ENCODE peak calls at places on chromosomes 5 and 9, in seven cellular contexts. A is H9, D is neuronal stem cell, K is IMR-90, P is H1, E is trophoblast cell, X is mesenchymal stem cell. Q is an unnamed sample.
A peak's percentile ranks its signal among the peaks of the same experiment; 100 is the strongest.

GRCh38 chr5:6899215-6899614 is 186.0 kb downstream of the TENT4A start:
- DNase-seq in A (no peak), D (no peak), K (no peak), P (no peak), E (no peak), X (no peak), Q (no peak)

GRCh38 chr5:3862906-3863305 is 267.3 kb downstream of the IRX1 start:
- DNase-seq in A (no peak), D (no peak), K (no peak), P (no peak), E (no peak), X (no peak), Q (no peak)

GRCh38 chr5:120405291-120405864 is 58.7 kb upstream of the PRR16 start:
- DNase-seq in A (no peak), D (no peak), K (peak; percentile 86), P (no peak), E (peak; percentile 3), X (peak; percentile 88), Q (no peak)

GRCh38 chr5:80722916-80723315 is 68.1 kb upstream of the DHFR start:
- DNase-seq in A (no peak), D (no peak), K (no peak), P (no peak), E (no peak), X (no peak), Q (no peak)

GRCh38 chr5:93078082-93079038 is 502.7 kb downstream of the NR2F1-AS1 start:
- DNase-seq in A (no peak), D (no peak), K (peak; percentile 93), P (no peak), E (peak; percentile 91), X (peak; percentile 90), Q (peak; percentile 11)

GRCh38 chr9:127928232-127929043 is 2.1 kb downstream of the PIP5KL1 start:
- DNase-seq in A (peak; percentile 55), D (no peak), K (no peak), P (no peak), E (no peak), X (no peak), Q (no peak)

GRCh38 chr5:94849324-94849723 is 230.9 kb downstream of the SLF1 start:
- DNase-seq in A (no peak), D (no peak), K (no peak), P (no peak), E (no peak), X (no peak), Q (peak; percentile 61)

GRCh38 chr5:142669479-142669878 is 16.4 kb downstream of the FGF1 start:
- DNase-seq in A (no peak), D (no peak), K (no peak), P (no peak), E (no peak), X (no peak), Q (no peak)

GRCh38 chr9:94156549-94157407 is 72.5 kb downstream of the PTPDC1 start:
- DNase-seq in A (no peak), D (no peak), K (peak; percentile 50), P (no peak), E (no peak), X (no peak), Q (no peak)

GRCh38 chr9:128244443-128245226 is 31.2 kb downstream of the GOLGA2 start:
- DNase-seq in A (peak; percentile 85), D (no peak), K (peak; percentile 86), P (no peak), E (no peak), X (peak; percentile 82), Q (peak; percentile 72)

GRCh38 chr5:173295796-173296195 is 32.4 kb downstream of the STC2 start:
- DNase-seq in A (no peak), D (no peak), K (no peak), P (no peak), E (no peak), X (no peak), Q (no peak)

GRCh38 chr9:123397975-123398374 is 42.0 kb downstream of the CRB2 start:
- DNase-seq in A (no peak), D (no peak), K (no peak), P (no peak), E (no peak), X (no peak), Q (no peak)
- H3K18ac ChIP-seq in A (no peak overlapping the region), D (no peak overlapping the region), K (no peak overlapping the region), P (no peak overlapping the region), E (no peak overlapping the region), X (no peak overlapping the region), Q (no peak overlapping the region)

DNA sequence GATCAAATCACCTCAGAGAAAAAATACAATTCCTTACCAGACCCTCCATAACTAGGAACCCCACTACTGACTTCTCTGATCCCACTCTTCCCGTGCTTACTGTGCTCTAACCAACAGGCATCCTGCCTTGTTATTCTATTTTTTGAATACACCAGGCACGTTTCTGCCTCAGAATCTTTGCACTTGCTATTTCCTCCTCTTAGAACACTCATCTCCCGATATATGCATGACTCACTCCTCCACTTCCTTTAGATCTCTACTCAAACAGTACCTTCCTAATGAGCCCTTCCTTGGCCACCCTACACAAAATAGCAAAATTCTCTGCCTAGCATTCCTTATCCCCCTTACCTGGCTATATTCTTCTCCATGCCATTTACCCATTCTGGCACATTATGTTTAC is 43.9 kb downstream of the MAPKAP1 start:
- DNase-seq in A (no peak), D (no peak), K (peak; percentile 79), P (no peak), E (no peak), X (peak; percentile 66), Q (no peak)
- H3K4me2 ChIP-seq in A (no peak overlapping the region), D (no peak overlapping the region), K (peak overlapping the region; percentile 28), P (no peak overlapping the region), E (no peak overlapping the region), X (no peak overlapping the region), Q (no peak overlapping the region)

DNA sequence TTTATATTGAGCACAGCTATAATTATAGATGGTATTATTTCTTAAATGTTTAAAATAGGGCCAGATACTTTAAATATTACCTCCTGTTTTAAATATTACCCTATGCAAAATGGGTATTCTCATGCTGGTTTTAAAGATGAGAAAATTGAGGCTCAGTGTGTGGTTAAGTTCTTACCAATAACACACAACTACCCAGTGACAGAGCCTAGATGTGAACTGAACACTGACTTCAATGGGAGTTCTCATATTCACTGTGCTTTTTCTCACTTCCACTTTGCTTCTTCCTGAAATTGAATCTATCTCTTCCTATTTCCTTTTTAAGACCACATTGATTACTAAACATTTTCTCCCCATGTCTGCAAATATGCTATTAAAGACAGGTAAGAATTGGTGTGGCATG is 135.8 kb upstream of the TUSC1 start:
- DNase-seq in A (no peak), D (no peak), K (no peak), P (no peak), E (no peak), X (no peak), Q (no peak)
- H3K18ac ChIP-seq in A (no peak overlapping the region), D (no peak overlapping the region), K (no peak overlapping the region), P (no peak overlapping the region), E (no peak overlapping the region), X (no peak overlapping the region), Q (no peak overlapping the region)

GRCh38 chr5:119072496-119072895 is 1.6 kb downstream of the DMXL1 start:
- DNase-seq in A (no peak), D (no peak), K (no peak), P (no peak), E (no peak), X (no peak), Q (no peak)

GRCh38 chr5:119070828-119071572 is at the start of gene DMXL1:
- DNase-seq in A (peak; percentile 99), D (peak; percentile 98), K (peak; percentile 99), P (peak; percentile 98), E (peak; percentile 100), X (peak; percentile 99), Q (peak; percentile 100)

GRCh38 chr5:119070578-119070827 is 384 bp upstream of the DMXL1 start:
- DNase-seq in A (no peak), D (no peak), K (no peak), P (no peak), E (peak; percentile 89), X (no peak), Q (no peak)

GRCh38 chr5:119074419-119074818 is 3.5 kb downstream of the DMXL1 start:
- DNase-seq in A (no peak), D (no peak), K (no peak), P (no peak), E (no peak), X (no peak), Q (no peak)

DNA sequence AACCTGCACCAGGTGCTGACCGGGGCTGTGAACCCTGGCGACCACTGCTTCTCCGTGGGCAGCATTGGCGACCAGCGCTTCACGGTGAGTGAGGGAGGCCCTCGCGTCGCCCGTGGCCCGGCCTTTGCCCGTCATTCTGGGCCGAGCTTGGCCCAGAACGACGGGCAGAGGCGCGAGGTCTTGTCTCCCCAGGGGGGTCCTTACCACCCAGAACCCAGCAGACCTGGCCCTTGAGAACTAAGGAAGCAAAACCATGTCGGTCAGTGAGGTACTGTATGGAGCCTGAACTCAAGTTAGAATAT is 637 bp downstream of the DMXL1 start:
- DNase-seq in A (no peak), D (no peak), K (peak; percentile 2), P (no peak), E (no peak), X (no peak), Q (no peak)
- H3K4me2 ChIP-seq in A (peak overlapping the region; percentile 71), D (peak overlapping the region; percentile 71), K (peak overlapping the region; percentile 94), P (peak overlapping the region; percentile 89), E (peak overlapping the region; percentile 61), X (peak overlapping the region; percentile 75), Q (peak overlapping the region; percentile 75)

GRCh38 chr9:80932947-80933346 is 756.4 kb downstream of the TLE1 start:
- DNase-seq in A (no peak), D (no peak), K (no peak), P (no peak), E (no peak), X (no peak), Q (no peak)
- H3K18ac ChIP-seq in A (no peak overlapping the region), D (no peak overlapping the region), K (no peak overlapping the region), P (no peak overlapping the region), E (no peak overlapping the region), X (no peak overlapping the region), Q (no peak overlapping the region)

GRCh38 chr5:158500019-158500418 is 599.7 kb downstream of the EBF1 start:
- DNase-seq in A (no peak), D (no peak), K (no peak), P (no peak), E (no peak), X (no peak), Q (no peak)

GRCh38 chr5:158498959-158499679 is 600.6 kb downstream of the EBF1 start:
- DNase-seq in A (no peak), D (no peak), K (no peak), P (no peak), E (no peak), X (no peak), Q (no peak)

GRCh38 chr5:158502686-158503085 is 597.0 kb downstream of the EBF1 start:
- DNase-seq in A (no peak), D (no peak), K (no peak), P (no peak), E (no peak), X (no peak), Q (no peak)

GRCh38 chr5:158496624-158497023 is 603.1 kb downstream of the EBF1 start:
- DNase-seq in A (no peak), D (no peak), K (no peak), P (no peak), E (no peak), X (no peak), Q (no peak)

GRCh38 chr5:158499680-158499998 is 600.1 kb downstream of the EBF1 start:
- DNase-seq in A (no peak), D (no peak), K (no peak), P (no peak), E (no peak), X (no peak), Q (no peak)
- H3K4me2 ChIP-seq in A (no peak overlapping the region), D (no peak overlapping the region), K (no peak overlapping the region), P (no peak overlapping the region), E (no peak overlapping the region), X (no peak overlapping the region), Q (no peak overlapping the region)

GRCh38 chr5:126846344-126846743 is 69.4 kb downstream of the LMNB1 start:
- DNase-seq in A (no peak), D (no peak), K (peak; percentile 38), P (no peak), E (no peak), X (no peak), Q (no peak)
- H3K18ac ChIP-seq in A (no peak overlapping the region), D (no peak overlapping the region), K (no peak overlapping the region), P (no peak overlapping the region), E (no peak overlapping the region), X (no peak overlapping the region), Q (no peak overlapping the region)